ENCODE peak calls at places on chromosomes 16 and 17, in five cellular contexts. One of them, this sample, is unnamed.

GRCh38 chr17:28968914-28969295 is 17.6 kb upstream of the PHF12 start:
- DNase-seq in esophagus muscularis mucosa: no peak
- DNase-seq in Panc1: no peak
- DNase-seq in K562: no peak
- DNase-seq in suprapubic skin: no peak
- DNase-seq in this sample: no peak

GRCh38 chr16:23902223-23903000 is 66.6 kb downstream of the PRKCB start:
- DNase-seq in esophagus muscularis mucosa: no peak
- DNase-seq in Panc1: no peak
- DNase-seq in K562: no peak
- DNase-seq in suprapubic skin: no peak
- DNase-seq in this sample: no peak

GRCh38 chr16:18958621-18959578 is 24.8 kb upstream of the TMC7 start:
- DNase-seq in esophagus muscularis mucosa: no peak
- DNase-seq in Panc1: no peak
- DNase-seq in K562: no peak
- DNase-seq in suprapubic skin: no peak
- DNase-seq in this sample: no peak

GRCh38 chr16:2912330-2913199 is 834 bp downstream of the FLYWCH1 start:
- DNase-seq in esophagus muscularis mucosa: no peak
- DNase-seq in Panc1: no peak
- DNase-seq in K562: peak; percentile 59
- DNase-seq in suprapubic skin: no peak
- DNase-seq in this sample: peak; percentile 33

GRCh38 chr16:70684146-70685060 is 1.4 kb downstream of the MTSS2 start:
- DNase-seq in esophagus muscularis mucosa: no peak
- DNase-seq in Panc1: no peak
- DNase-seq in K562: no peak
- DNase-seq in suprapubic skin: no peak
- DNase-seq in this sample: no peak

GRCh38 chr16:81790277-81790676 is 11.2 kb downstream of the PLCG2 start:
- DNase-seq in esophagus muscularis mucosa: no peak
- DNase-seq in Panc1: no peak
- DNase-seq in K562: no peak
- DNase-seq in suprapubic skin: no peak
- DNase-seq in this sample: no peak

GRCh38 chr17:55458977-55459376 is 37.3 kb upstream of the MMD start:
- DNase-seq in esophagus muscularis mucosa: no peak
- DNase-seq in Panc1: no peak
- DNase-seq in K562: no peak
- DNase-seq in suprapubic skin: no peak
- DNase-seq in this sample: no peak

GRCh38 chr16:4994719-4995434 is 36.7 kb downstream of the SEC14L5 start:
- DNase-seq in esophagus muscularis mucosa: no peak
- DNase-seq in Panc1: no peak
- DNase-seq in K562: no peak
- DNase-seq in suprapubic skin: no peak
- DNase-seq in this sample: no peak

GRCh38 chr17:50618941-50619340 is 15.7 kb upstream of the ABCC3 start:
- DNase-seq in esophagus muscularis mucosa: no peak
- DNase-seq in Panc1: no peak
- DNase-seq in K562: no peak
- DNase-seq in suprapubic skin: no peak
- DNase-seq in this sample: no peak

GRCh38 chr17:511833-512251 is 159.2 kb upstream of the RPH3AL start:
- DNase-seq in esophagus muscularis mucosa: no peak
- DNase-seq in Panc1: no peak
- DNase-seq in K562: no peak
- DNase-seq in suprapubic skin: no peak
- DNase-seq in this sample: no peak

GRCh38 chr17:42474270-42474669 is 15.6 kb downstream of the ATP6V0A1 start:
- DNase-seq in esophagus muscularis mucosa: no peak
- DNase-seq in Panc1: no peak
- DNase-seq in K562: no peak
- DNase-seq in suprapubic skin: no peak
- DNase-seq in this sample: peak; percentile 33

DNA sequence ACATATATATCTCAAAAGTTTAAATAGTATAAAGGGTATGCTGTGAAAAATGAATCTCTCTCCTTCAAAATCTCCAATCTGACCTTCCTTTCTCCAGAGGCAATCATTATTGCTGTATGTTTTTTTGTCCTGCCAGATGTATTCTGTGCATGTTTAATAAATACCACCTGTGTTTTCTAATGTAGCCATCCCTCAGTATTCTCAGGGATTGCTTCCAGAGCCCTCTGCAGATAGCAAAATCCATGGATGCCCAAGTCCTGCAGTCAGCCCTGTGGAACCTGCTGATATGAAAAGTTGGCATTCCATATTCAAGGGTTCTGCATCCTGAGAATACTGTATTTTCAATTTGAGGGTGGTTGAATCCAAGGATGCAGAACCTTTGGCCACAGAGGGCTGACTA is 42.9 kb downstream of the BPTF start:
- DNase-seq in esophagus muscularis mucosa: no peak
- DNase-seq in Panc1: no peak
- DNase-seq in K562: no peak
- DNase-seq in suprapubic skin: no peak
- DNase-seq in this sample: no peak
- TF ChIP-seq POLR2AphosphoS5 in esophagus muscularis mucosa: no peak
- TF ChIP-seq POLR2AphosphoS5 in Panc1: no peak
- TF ChIP-seq POLR2AphosphoS5 in K562: no peak
- TF ChIP-seq POLR2AphosphoS5 in suprapubic skin: no peak
- TF ChIP-seq POLR2AphosphoS5 in this sample: no peak

GRCh38 chr17:10879110-10879509 is 41.2 kb upstream of the PIRT start:
- DNase-seq in esophagus muscularis mucosa: no peak
- DNase-seq in Panc1: no peak
- DNase-seq in K562: no peak
- DNase-seq in suprapubic skin: no peak
- DNase-seq in this sample: peak; percentile 50
- TF ChIP-seq CTCF in esophagus muscularis mucosa: peak; percentile 4
- TF ChIP-seq CTCF in Panc1: peak; percentile 63
- TF ChIP-seq CTCF in K562: no peak
- TF ChIP-seq CTCF in suprapubic skin: no peak
- TF ChIP-seq CTCF in this sample: peak; percentile 30

DNA sequence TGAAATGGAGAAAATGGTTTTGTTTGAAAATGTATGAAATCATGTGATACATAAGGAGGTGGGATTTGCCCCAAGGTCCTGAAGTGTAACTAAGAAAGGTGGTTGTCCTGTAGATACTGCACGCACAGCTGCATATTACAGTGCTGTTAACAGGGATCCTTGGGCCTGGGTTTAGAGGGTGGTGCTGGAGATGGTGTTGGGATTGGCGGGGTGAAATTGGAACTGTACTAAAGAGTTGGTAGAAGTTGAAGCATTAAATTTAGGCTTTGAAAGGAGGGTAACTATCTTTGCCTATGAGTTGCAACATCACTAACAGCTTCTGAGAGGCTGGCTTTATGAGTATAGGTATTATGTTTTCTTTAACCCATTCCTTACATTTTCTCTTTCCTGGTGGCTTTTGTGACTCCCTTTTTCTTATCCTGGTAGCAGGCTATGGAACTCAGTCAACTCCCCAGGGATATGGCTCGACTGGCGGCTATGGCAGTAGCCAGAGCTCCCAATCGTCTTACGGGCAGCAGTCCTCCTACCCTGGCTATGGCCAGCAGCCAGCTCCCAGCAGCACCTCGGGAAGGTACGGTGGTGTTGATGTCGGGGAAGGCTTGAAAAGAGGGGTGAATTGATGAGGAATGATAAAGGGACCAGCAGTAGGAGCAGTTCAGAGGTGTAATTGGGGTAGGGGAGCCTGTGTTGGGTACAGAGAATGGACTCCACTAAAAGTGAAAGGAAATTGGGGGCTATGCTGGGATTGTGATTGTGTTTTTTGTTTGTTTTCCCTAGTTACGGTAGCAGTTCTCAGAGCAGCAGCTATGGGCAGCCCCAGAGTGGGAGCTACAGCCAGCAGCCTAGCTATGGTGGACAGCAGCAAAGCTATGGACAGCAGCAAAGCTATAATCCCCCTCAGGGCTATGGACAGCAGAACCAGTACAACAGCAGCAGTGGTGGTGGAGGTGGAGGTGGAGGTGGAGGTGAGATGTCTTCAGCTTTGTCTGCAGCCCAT is 3.8 kb downstream of the FUS start:
- DNase-seq in esophagus muscularis mucosa: no peak
- DNase-seq in Panc1: no peak
- DNase-seq in K562: no peak
- DNase-seq in suprapubic skin: no peak
- DNase-seq in this sample: no peak
- TF ChIP-seq POLR2AphosphoS5 in esophagus muscularis mucosa: no peak
- TF ChIP-seq POLR2AphosphoS5 in Panc1: no peak
- TF ChIP-seq POLR2AphosphoS5 in K562: no peak
- TF ChIP-seq POLR2AphosphoS5 in suprapubic skin: no peak
- TF ChIP-seq POLR2AphosphoS5 in this sample: no peak

DNA sequence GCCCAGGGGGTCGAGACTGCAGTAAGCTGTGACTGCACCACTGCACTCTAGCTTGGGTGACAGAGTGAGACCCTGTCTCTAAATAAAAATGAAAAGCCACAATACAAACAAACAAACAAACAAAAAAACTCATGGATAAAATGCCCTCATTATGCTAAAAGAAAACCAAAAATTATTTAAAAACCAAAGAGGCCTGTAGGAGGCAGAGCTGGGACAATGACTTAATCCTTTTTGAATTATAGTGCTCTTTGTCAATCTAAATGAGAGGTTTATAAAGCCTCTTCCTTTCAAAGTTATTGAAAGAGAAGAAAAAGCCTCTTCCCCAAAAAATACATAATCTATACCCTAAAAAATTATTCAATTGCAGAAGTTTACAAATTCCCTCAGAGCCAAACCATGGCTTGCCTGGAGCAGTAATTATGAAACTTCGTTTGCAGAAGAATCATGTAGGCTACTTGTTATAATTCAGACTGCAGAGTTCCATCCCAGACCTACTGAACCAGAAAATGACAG is 18.5 kb downstream of the CRLF3 start:
- DNase-seq in esophagus muscularis mucosa: no peak
- DNase-seq in Panc1: no peak
- DNase-seq in K562: no peak
- DNase-seq in suprapubic skin: no peak
- DNase-seq in this sample: no peak
- TF ChIP-seq CTCF in esophagus muscularis mucosa: peak; percentile 4
- TF ChIP-seq CTCF in Panc1: no peak
- TF ChIP-seq CTCF in K562: no peak
- TF ChIP-seq CTCF in suprapubic skin: no peak
- TF ChIP-seq CTCF in this sample: no peak

This sample was measured in stomach.